ENCODE peak calls at places on chromosome 3, in four cellular contexts. V is IMR-90, K is H1, A is neuronal stem cell. P is an unnamed sample.

GRCh38 chr3:72273615-72274014 is 488.7 kb upstream of the PROK2 start:
- DNase-seq in A (no peak), V (peak; percentile 90), K (peak; percentile 27), P (peak; percentile 48)

GRCh38 chr3:50345586-50345985 is at the start of gene ZMYND10:
- DNase-seq in K (no peak), A (peak; percentile 68), V (peak; percentile 28), P (peak; percentile 82)

GRCh38 chr3:72661115-72661457 is 187.2 kb downstream of the SHQ1 start:
- DNase-seq in K (no peak), A (no peak), V (peak; percentile 63), P (no peak)

GRCh38 chr3:196968233-196969000 is at the start of gene PIGZ:
- DNase-seq in K (no peak), A (no peak), V (no peak), P (no peak)

GRCh38 chr3:158727499-158728377 is 4.5 kb downstream of the RARRES1 start:
- DNase-seq in K (no peak), V (peak; percentile 83), A (peak; percentile 45), P (peak; percentile 52)

GRCh38 chr3:20186600-20187004 is 596 bp upstream of the SGO1 start:
- DNase-seq in A (no peak), V (no peak), K (no peak), P (no peak)

GRCh38 chr3:187739125-187739560 is 6.1 kb downstream of the BCL6 start:
- DNase-seq in A (peak; percentile 49), V (no peak), K (no peak), P (no peak)

GRCh38 chr3:23183731-23184130 is 19.4 kb upstream of the UBE2E2 start:
- DNase-seq in K (no peak), A (peak; percentile 46), V (peak; percentile 60), P (peak; percentile 82)

DNA sequence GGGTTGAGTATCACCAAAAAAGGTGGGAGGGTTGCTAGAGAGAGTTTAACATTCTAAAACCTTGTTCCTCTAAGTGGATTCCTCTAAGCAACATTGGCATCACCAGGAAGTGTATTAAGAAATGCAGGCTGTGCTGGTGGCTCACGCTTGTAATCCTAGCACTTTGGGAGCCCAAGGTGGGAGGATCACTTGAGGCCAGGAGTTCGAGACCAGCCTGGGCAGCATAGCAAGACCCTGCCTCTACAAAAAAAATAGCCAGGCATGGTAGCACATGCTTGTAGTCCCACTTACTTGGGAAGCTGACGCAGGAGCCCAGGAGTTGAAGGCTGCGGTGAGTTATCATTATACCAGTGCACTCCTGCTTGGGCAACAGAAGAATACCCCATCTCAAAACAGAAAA is 4.6 kb downstream of the MYNN start:
- DNase-seq in V (no peak), A (no peak), K (no peak), P (no peak)
- H3K36me3 ChIP-seq in V (peaks cover 33% of the 10 kb centered on the region), A (peaks cover 85% of the 10 kb centered on the region), K (peaks cover 72% of the 10 kb centered on the region), P (peaks cover 4% of the 10 kb centered on the region)

GRCh38 chr3:51605938-51606337 is 65.1 kb upstream of the TEX264 start:
- DNase-seq in A (no peak), K (no peak), V (no peak), P (no peak)

DNA sequence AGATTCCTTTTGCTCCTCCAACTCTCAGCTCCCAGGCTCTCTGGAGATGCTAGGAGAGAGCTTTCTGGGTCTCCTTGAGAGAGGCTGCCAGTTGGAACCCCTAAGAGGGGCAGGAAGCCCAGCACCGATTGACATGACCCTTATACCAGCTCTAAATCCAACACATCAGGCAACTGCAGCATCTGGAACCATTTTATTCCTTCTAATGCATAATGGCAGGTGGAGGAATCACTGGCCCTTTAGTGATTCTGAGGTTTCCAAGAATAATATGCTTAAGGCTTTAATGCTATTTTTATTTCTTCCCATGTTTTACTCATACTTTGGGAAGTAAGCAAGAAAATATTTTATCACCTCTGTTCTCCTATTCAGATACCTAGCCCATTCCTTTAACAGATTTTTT is 60.3 kb upstream of the TEX264 start:
- DNase-seq in K (no peak), A (no peak), V (no peak), P (no peak)
- H2BK120ac ChIP-seq in K (no peak overlapping the region), A (no peak overlapping the region), V (no peak overlapping the region), P (no peak overlapping the region)

GRCh38 chr3:112995800-112996199 is 5.0 kb downstream of the GTPBP8 start:
- DNase-seq in K (no peak), A (no peak), V (no peak), P (peak; percentile 21)

GRCh38 chr3:112987710-112988334 is 3.0 kb upstream of the GTPBP8 start:
- DNase-seq in A (no peak), K (no peak), V (no peak), P (no peak)

GRCh38 chr3:112990672-112991602 is at the start of gene GTPBP8:
- DNase-seq in V (peak; percentile 84), K (peak; percentile 72), A (peak; percentile 82), P (peak; percentile 93)
- H4K91ac ChIP-seq in V (peak within 1 kb of the TSS; percentile 84), K (peak within 1 kb of the TSS; percentile 96), A (no peak within 1 kb of the TSS), P (peak within 1 kb of the TSS; percentile 56)

GRCh38 chr3:177122183-177122856 is 75.0 kb downstream of the TBL1XR1 start:
- DNase-seq in K (no peak), V (no peak), A (no peak), P (no peak)

GRCh38 chr3:177124882-177125281 is 72.4 kb downstream of the TBL1XR1 start:
- DNase-seq in V (no peak), K (no peak), A (no peak), P (no peak)

GRCh38 chr3:177114253-177114652 is 83.0 kb downstream of the TBL1XR1 start:
- DNase-seq in V (no peak), A (no peak), K (no peak), P (no peak)

GRCh38 chr3:177123820-177124219 is 73.5 kb downstream of the TBL1XR1 start:
- DNase-seq in V (no peak), K (no peak), A (no peak), P (no peak)

DNA sequence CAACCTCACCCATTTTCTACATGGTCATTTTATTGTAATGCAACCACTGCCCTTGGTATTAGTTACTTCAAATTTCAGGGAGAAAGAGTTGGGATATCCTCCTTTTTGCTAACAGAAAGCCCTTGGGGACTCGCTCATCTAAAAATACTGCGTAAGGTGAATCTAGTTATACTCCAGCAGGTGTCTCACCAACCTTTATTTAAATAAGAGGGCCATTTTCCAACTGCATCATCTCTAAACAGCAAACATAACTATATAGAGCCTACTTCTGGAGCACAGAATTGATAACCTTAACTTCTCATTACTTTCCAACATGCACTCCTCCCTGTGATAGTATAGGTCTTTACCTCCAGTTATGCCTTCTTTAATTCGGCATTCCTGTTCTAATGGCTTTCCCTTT is 77.5 kb downstream of the TBL1XR1 start:
- DNase-seq in V (no peak), K (no peak), A (no peak), P (no peak)
- H3K36me3 ChIP-seq in V (no peaks in the 10 kb centered on the region), K (no peaks in the 10 kb centered on the region), A (peaks cover 13% of the 10 kb centered on the region), P (no peaks in the 10 kb centered on the region)

GRCh38 chr3:138007898-138008297 is 2.1 kb upstream of the CLDN18 start:
- DNase-seq in A (no peak), V (no peak), K (no peak), P (no peak)
- H2BK120ac ChIP-seq in A (no peak overlapping the region), V (no peak overlapping the region), K (no peak overlapping the region), P (no peak overlapping the region)

GRCh38 chr3:40189118-40189517 is 120.4 kb upstream of the EIF1B start:
- DNase-seq in V (no peak), K (no peak), A (no peak), P (no peak)
- H4K91ac ChIP-seq in V (no peak overlapping the region), K (no peak overlapping the region), A (no peak overlapping the region), P (no peak overlapping the region)

GRCh38 chr3:150610785-150611184 is 7.7 kb downstream of the SELENOT start:
- DNase-seq in V (no peak), A (no peak), K (no peak), P (no peak)
- H3K36me3 ChIP-seq in V (peaks cover 8% of the 10 kb centered on the region), A (peaks cover 60% of the 10 kb centered on the region), K (peaks cover 8% of the 10 kb centered on the region), P (peaks cover 10% of the 10 kb centered on the region)

GRCh38 chr3:55615039-55615693 is 128.1 kb upstream of the WNT5A start:
- DNase-seq in K (no peak), V (peak; percentile 41), A (no peak), P (no peak)
- H2BK120ac ChIP-seq in K (peak overlapping the region; percentile 48), V (no peak overlapping the region), A (no peak overlapping the region), P (peak overlapping the region; percentile 0)

GRCh38 chr3:179652467-179653105 is at the start of gene USP13:
- DNase-seq in V (peak; percentile 83), A (no peak), K (no peak), P (peak; percentile 56)
- H4K91ac ChIP-seq in V (peak within 1 kb of the TSS; percentile 80), A (peak within 1 kb of the TSS; percentile 85), K (peak within 1 kb of the TSS; percentile 71), P (peak within 1 kb of the TSS; percentile 65)

GRCh38 chr3:183802989-183803388 is 22.4 kb downstream of the MAP6D1 start:
- DNase-seq in K (no peak), A (no peak), V (no peak), P (no peak)

GRCh38 chr3:183794452-183794851 is 30.9 kb downstream of the MAP6D1 start:
- DNase-seq in K (no peak), A (no peak), V (no peak), P (no peak)

GRCh38 chr3:183800221-183800863 is 25.0 kb downstream of the MAP6D1 start:
- DNase-seq in V (no peak), A (no peak), K (no peak), P (no peak)

DNA sequence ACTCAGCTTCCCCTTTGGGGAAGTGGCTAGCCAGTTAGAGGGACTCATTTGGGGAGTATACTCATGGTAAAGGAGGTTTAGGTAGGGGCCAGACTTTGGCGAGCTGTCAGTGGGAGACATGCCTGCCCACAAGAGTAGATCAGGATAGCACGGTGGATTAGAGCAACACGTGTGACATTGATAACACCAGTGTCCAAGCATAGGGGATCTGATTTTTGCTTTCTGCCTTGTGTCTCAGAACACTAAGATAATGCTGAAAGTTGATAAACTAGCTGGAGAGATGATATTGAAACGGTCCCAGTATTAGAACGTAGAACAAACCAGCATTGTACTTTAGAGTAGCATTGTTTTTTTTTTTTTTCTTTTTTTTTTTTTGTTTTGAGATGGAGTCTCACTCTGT is 25.9 kb downstream of the MAP6D1 start:
- DNase-seq in V (no peak), K (no peak), A (no peak), P (no peak)
- H3K36me3 ChIP-seq in V (peaks cover 62% of the 10 kb centered on the region), K (peaks cover 65% of the 10 kb centered on the region), A (peaks cover 93% of the 10 kb centered on the region), P (peaks cover 47% of the 10 kb centered on the region)